ENCODE peak calls at places on chromosomes 4 and X, in five cellular contexts. T is sigmoid colon, G is uterus, I is IMR-90, L is stomach. W is an unnamed sample.

GRCh38 chr4:38387348-38387747 is 276.7 kb upstream of the KLF3 start:
- DNase-seq in L (peak; percentile 86), I (peak; percentile 6), T (peak; percentile 81), G (peak; percentile 86), W (peak; percentile 67)

GRCh38 chr4:98253499-98253898 is 7.7 kb upstream of the RAP1GDS1 start:
- DNase-seq in L (no peak), G (no peak), T (no peak), I (no peak), W (no peak)

GRCh38 chrX:338836-339400 is 20.3 kb upstream of the GTPBP6 start:
- DNase-seq in L (no peak), I (no peak), G (no peak), T (peak; percentile 40), W (peak; percentile 51)

GRCh38 chr4:80253510-80253909 is 13.0 kb upstream of the FGF5 start:
- DNase-seq in L (no peak), I (no peak), G (no peak), T (no peak), W (no peak)

GRCh38 chrX:19739683-19740082 is 147.7 kb downstream of the SH3KBP1 start:
- DNase-seq in I (peak; percentile 73), G (peak; percentile 33), T (peak; percentile 75), L (peak; percentile 66), W (peak; percentile 49)

GRCh38 chrX:104343408-104344129 is 88.8 kb upstream of the ESX1 start:
- DNase-seq in L (peak; percentile 38), I (peak; percentile 74), G (peak; percentile 30), T (no peak), W (peak; percentile 49)

GRCh38 chr4:138475116-138475515 is 233.0 kb upstream of the SLC7A11 start:
- DNase-seq in I (no peak), G (no peak), L (no peak), T (no peak), W (no peak)

GRCh38 chrX:42530027-42530426 is 247.9 kb downstream of the PPP1R2C start:
- DNase-seq in G (no peak), I (peak; percentile 28), T (no peak), L (no peak), W (no peak)

GRCh38 chr4:169658970-169659735 is 38.8 kb downstream of the CLCN3 start:
- DNase-seq in G (no peak), I (no peak), T (no peak), L (no peak), W (no peak)

GRCh38 chrX:115560978-115561604 is at the start of gene PLS3:
- DNase-seq in T (peak; percentile 92), I (peak; percentile 83), L (peak; percentile 76), G (peak; percentile 89), W (peak; percentile 90)

GRCh38 chr4:72567821-72568620 is 1.0 kb downstream of the ADAMTS3 start:
- DNase-seq in T (peak; percentile 87), G (peak; percentile 84), I (peak; percentile 77), L (peak; percentile 40), W (peak; percentile 62)

GRCh38 chr4:20984011-20984836 is 284.0 kb downstream of the PACRGL start:
- DNase-seq in T (peak; percentile 74), L (no peak), I (no peak), G (no peak), W (no peak)

GRCh38 chr4:148653681-148654080 is 211.5 kb upstream of the NR3C2 start:
- DNase-seq in T (no peak), G (no peak), I (no peak), L (no peak), W (no peak)

GRCh38 chr4:8541981-8542715 is 38.0 kb upstream of the GPR78 start:
- DNase-seq in L (no peak), I (no peak), G (no peak), T (no peak), W (no peak)

GRCh38 chr4:186617921-186618320 is 62.6 kb upstream of the MTNR1A start:
- DNase-seq in L (no peak), I (peak; percentile 54), G (no peak), T (no peak), W (no peak)

GRCh38 chr4:7817877-7818675 is 121.6 kb downstream of the AFAP1 start:
- DNase-seq in L (no peak), I (peak; percentile 58), T (peak; percentile 65), G (no peak), W (no peak)

GRCh38 chr4:7430965-7431695 is 3.6 kb downstream of the PSAPL1 start:
- DNase-seq in I (no peak), L (peak; percentile 17), T (peak; percentile 62), G (no peak), W (peak; percentile 13)

GRCh38 chr4:183571350-183572076 is 66.7 kb downstream of the ING2 start:
- DNase-seq in T (no peak), G (no peak), L (peak; percentile 74), I (peak; percentile 52), W (no peak)

GRCh38 chr4:1738410-1738809 is 17.1 kb downstream of the TACC3 start:
- DNase-seq in L (no peak), T (no peak), G (no peak), I (no peak), W (no peak)

GRCh38 chrX:20420058-20420457 is 153.3 kb upstream of the RPS6KA3 start:
- DNase-seq in G (no peak), T (no peak), I (no peak), L (no peak), W (no peak)

GRCh38 chr4:141207971-141208370 is 12.7 kb upstream of the ZNF330 start:
- DNase-seq in L (no peak), T (no peak), I (no peak), G (no peak), W (no peak)

GRCh38 chr4:103934178-103934789 is 214.5 kb upstream of the TACR3 start:
- DNase-seq in T (no peak), L (no peak), I (peak; percentile 28), G (no peak), W (no peak)

GRCh38 chr4:152434011-152434410 is 101.9 kb downstream of the FBXW7 start:
- DNase-seq in T (no peak), G (no peak), I (no peak), L (no peak), W (no peak)

GRCh38 chrX:49627030-49627777 is 28.4 kb downstream of the GAGE1 start:
- DNase-seq in T (no peak), G (no peak), I (no peak), L (no peak), W (no peak)

GRCh38 chrX:29687687-29688086 is 527.7 kb upstream of the MAGEB2 start:
- DNase-seq in T (no peak), L (no peak), I (peak; percentile 76), G (no peak), W (no peak)

GRCh38 chr4:33160126-33160525 is 2440.0 kb downstream of the PCDH7 start:
- DNase-seq in T (no peak), G (no peak), L (no peak), I (peak; percentile 1), W (no peak)

GRCh38 chr4:25440478-25441030 is 63.5 kb downstream of the ANAPC4 start:
- DNase-seq in T (no peak), L (peak; percentile 65), I (no peak), G (peak; percentile 24), W (peak; percentile 49)

GRCh38 chr4:73573794-73574528 is 46.3 kb downstream of the RASSF6 start:
- DNase-seq in L (peak; percentile 80), G (peak; percentile 16), I (peak; percentile 82), T (peak; percentile 79), W (no peak)

GRCh38 chr4:161696957-161697356 is 466.8 kb downstream of the FSTL5 start:
- DNase-seq in L (no peak), T (no peak), I (no peak), G (no peak), W (no peak)
- TF ChIP-seq POLR2A in L (no peak), T (no peak), I (no peak), G (no peak), W (no peak)

GRCh38 chrX:68942141-68942540 is 113.3 kb downstream of the EFNB1 start:
- DNase-seq in I (no peak), T (peak; percentile 50), L (peak; percentile 81), G (no peak), W (no peak)

GRCh38 chrX:68938244-68939004 is 109.6 kb downstream of the EFNB1 start:
- DNase-seq in T (peak; percentile 50), G (no peak), L (no peak), I (peak; percentile 47), W (no peak)

GRCh38 chrX:68941385-68941952 is 112.6 kb downstream of the EFNB1 start:
- DNase-seq in G (no peak), L (no peak), I (peak; percentile 15), T (peak; percentile 39), W (no peak)

GRCh38 chrX:68940601-68941000 is 111.8 kb downstream of the EFNB1 start:
- DNase-seq in I (no peak), G (no peak), L (no peak), T (peak; percentile 41), W (no peak)

GRCh38 chrX:68939868-68940267 is 111.0 kb downstream of the EFNB1 start:
- DNase-seq in L (no peak), G (no peak), I (no peak), T (no peak), W (no peak)
- H3K4me1 ChIP-seq in L (no peaks in the 10 kb centered on the region), G (no peaks in the 10 kb centered on the region), I (peaks cover 3% of the 10 kb centered on the region), T (no peaks in the 10 kb centered on the region), W (no peaks in the 10 kb centered on the region)

GRCh38 chr4:110682311-110682710 is 59.4 kb upstream of the PITX2 start:
- DNase-seq in G (no peak), I (no peak), T (no peak), L (no peak), W (no peak)

GRCh38 chr4:110683600-110683999 is 60.7 kb upstream of the PITX2 start:
- DNase-seq in T (no peak), L (no peak), I (no peak), G (no peak), W (no peak)

GRCh38 chr4:110678517-110678916 is 55.6 kb upstream of the PITX2 start:
- DNase-seq in T (no peak), I (no peak), G (no peak), L (no peak), W (no peak)

GRCh38 chr4:110680217-110680616 is 57.3 kb upstream of the PITX2 start:
- DNase-seq in G (no peak), I (no peak), T (no peak), L (no peak), W (no peak)

DNA sequence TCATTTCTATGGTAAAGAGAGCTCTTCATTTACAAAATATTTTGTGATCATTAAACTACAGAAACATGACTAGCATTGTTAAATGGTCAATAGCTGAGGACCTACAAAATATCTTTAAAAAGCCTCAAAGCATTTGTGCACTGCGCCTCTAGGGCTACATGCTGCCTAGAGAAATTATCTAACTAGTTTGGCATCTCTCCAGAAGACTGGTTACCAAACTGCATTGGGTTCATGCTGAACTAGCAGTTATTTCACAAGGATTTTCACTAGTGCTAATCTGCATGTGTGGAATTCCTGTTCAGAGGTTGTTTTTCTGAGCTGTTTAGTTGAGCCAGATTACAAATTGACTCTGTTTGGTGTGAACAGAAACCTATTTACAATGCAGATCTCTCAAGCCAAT is 58.5 kb upstream of the PITX2 start:
- DNase-seq in L (no peak), T (no peak), G (no peak), I (no peak), W (no peak)
- H3K27ac ChIP-seq in L (no peak overlapping the region), T (no peak overlapping the region), G (no peak overlapping the region), I (no peak overlapping the region), W (no peak overlapping the region)

GRCh38 chrX:151762802-151763201 is 28.3 kb downstream of the CNGA2 start:
- DNase-seq in I (no peak), L (no peak), G (no peak), T (no peak), W (no peak)
- TF ChIP-seq POLR2A in I (no peak), L (no peak), G (no peak), T (no peak), W (no peak)

GRCh38 chrX:39734174-39734776 is 363.5 kb downstream of the BCOR start:
- DNase-seq in G (no peak), T (no peak), L (peak; percentile 75), I (no peak), W (no peak)
- H3K4me1 ChIP-seq in G (no peaks in the 10 kb centered on the region), T (peaks cover 28% of the 10 kb centered on the region), L (peaks cover 10% of the 10 kb centered on the region), I (peaks cover 10% of the 10 kb centered on the region), W (no peaks in the 10 kb centered on the region)

W was measured in right lobe of liver.